ENCODE peak calls at places on chromosomes 4 and X, in six cellular contexts. W is PC-3, A is HepG2, L is trophoblast cell, N is hepatocyte, B is mesendoderm. Q is an unnamed sample. For H3K79me2 and H3K4me1, the result is how much of the 10 kb centered on the place peaks cover.

GRCh38 chr4:56626963-56627362 is 54.1 kb downstream of the HOPX start:
- DNase-seq in W (peak), A (peak), L (no peak), N (no peak), B (no peak), Q (no peak)

GRCh38 chrX:112636288-112636687 is 43.5 kb downstream of the LHFPL1 start:
- DNase-seq in W (no peak), A (no peak), L (no peak), N (no peak), B (no peak), Q (peak)

GRCh38 chr4:54877006-54877405 is 219.2 kb downstream of the KIT start:
- DNase-seq in W (peak), A (no peak), L (no peak), N (no peak), B (no peak), Q (peak)

GRCh38 chr4:129905256-129905655 is 809.3 kb downstream of the C4orf33 start:
- DNase-seq in W (no peak), A (no peak), L (no peak), N (no peak), B (no peak), Q (no peak)

GRCh38 chr4:88952081-88952480 is 104.9 kb downstream of the FAM13A start:
- DNase-seq in W (no peak), A (no peak), L (no peak), N (no peak), B (no peak), Q (no peak)

GRCh38 chr4:158667651-158668198 is 4.0 kb downstream of the C4orf46 start:
- DNase-seq in W (peak), A (peak), L (peak), N (peak), B (peak), Q (no peak)

GRCh38 chrX:153582896-153583295 is 16.0 kb downstream of the CCNQ start:
- DNase-seq in W (no peak), A (peak), L (peak), N (peak), B (no peak), Q (peak)

GRCh38 chr4:871484-871883 is 45.6 kb upstream of the CPLX1 start:
- DNase-seq in W (no peak), A (no peak), L (no peak), N (no peak), B (no peak), Q (no peak)

GRCh38 chrX:19121466-19121865 is 802 bp downstream of the ADGRG2 start:
- DNase-seq in W (no peak), A (no peak), L (no peak), N (no peak), B (no peak), Q (no peak)

GRCh38 chr4:101790521-101791188 is at the start of gene BANK1:
- DNase-seq in W (peak), A (peak), L (peak), N (peak), B (peak), Q (no peak)

GRCh38 chrX:21961142-21961541 is 20.6 kb downstream of the SMS start:
- DNase-seq in W (no peak), A (no peak), L (no peak), N (no peak), B (no peak), Q (no peak)

GRCh38 chrX:108268434-108269080 is 169.7 kb downstream of the COL4A6 start:
- DNase-seq in W (peak), A (no peak), L (no peak), N (no peak), B (no peak), Q (peak)

GRCh38 chr4:15451181-15451865 is 18.4 kb upstream of the CC2D2A start:
- DNase-seq in W (no peak), A (no peak), L (no peak), N (no peak), B (no peak), Q (peak)

GRCh38 chrX:46551494-46552128 is 6.4 kb upstream of the ZNF674 start:
- DNase-seq in W (peak), A (no peak), L (peak), N (peak), B (peak), Q (peak)

GRCh38 chrX:47571896-47572295 is 10.3 kb upstream of the TIMP1 start:
- DNase-seq in W (no peak), A (no peak), L (no peak), N (no peak), B (no peak), Q (no peak)

GRCh38 chrX:1387141-1387776 is 4.7 kb downstream of the SLC25A6 start:
- DNase-seq in W (no peak), A (no peak), L (no peak), N (no peak), B (no peak), Q (no peak)

GRCh38 chr4:17055788-17056187 is 157.3 kb upstream of the LDB2 start:
- DNase-seq in W (no peak), A (no peak), L (no peak), N (no peak), B (peak), Q (peak)

GRCh38 chr4:170743633-170744032 is 653.9 kb upstream of the AADAT start:
- DNase-seq in W (no peak), A (peak), L (no peak), N (peak), B (no peak), Q (no peak)

DNA sequence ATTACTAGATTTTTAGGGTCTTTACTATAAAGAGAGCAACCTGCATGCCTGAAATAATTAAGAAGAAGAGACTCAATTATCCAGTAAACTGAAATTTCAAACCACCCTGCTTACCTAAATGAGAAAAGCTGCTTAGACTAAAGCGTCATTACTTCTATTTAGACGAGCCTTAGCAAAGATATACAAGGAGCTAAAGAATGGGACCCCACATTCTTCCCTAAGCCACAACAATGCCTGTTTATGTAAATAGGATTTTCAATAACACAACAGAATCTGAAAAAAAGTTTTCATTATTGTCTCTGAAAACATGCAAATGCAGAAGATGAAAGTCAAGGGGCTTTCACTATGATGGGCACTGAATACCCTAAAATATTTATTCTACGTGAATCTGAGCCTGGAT is 16.2 kb downstream of the GPC3 start:
- DNase-seq in W (no peak), A (no peak), L (no peak), N (no peak), B (no peak), Q (no peak)
- H3K79me2 ChIP-seq in W (under half), A (half or more), L (under half), N (under half), B (under half), Q (under half)

DNA sequence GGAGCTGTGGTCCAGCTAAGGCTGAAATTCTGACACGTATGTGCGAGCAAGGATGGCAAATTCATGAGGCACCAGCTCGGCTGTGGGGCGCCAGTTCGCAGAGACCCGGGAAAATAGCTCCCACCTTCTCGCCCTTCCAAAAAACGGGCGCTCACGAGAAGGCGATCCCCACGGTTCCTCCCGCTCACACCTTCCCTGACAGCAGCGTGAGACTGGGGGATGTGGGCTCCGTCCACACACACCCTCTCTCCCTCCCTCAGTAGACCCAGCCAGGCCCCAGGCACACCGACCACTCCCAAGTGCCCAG is 584 bp downstream of the GPC3 start:
- DNase-seq in W (no peak), A (no peak), L (no peak), N (no peak), B (no peak), Q (no peak)
- H3K4me1 ChIP-seq in W (under half), A (under half), L (under half), N (under half), B (under half), Q (under half)

GRCh38 chr4:110071466-110071865 is 126.9 kb downstream of the ELOVL6 start:
- DNase-seq in W (no peak), A (no peak), L (no peak), N (no peak), B (peak), Q (no peak)
- H3K79me2 ChIP-seq in W (under half), A (under half), L (under half), N (under half), B (under half), Q (under half)

DNA sequence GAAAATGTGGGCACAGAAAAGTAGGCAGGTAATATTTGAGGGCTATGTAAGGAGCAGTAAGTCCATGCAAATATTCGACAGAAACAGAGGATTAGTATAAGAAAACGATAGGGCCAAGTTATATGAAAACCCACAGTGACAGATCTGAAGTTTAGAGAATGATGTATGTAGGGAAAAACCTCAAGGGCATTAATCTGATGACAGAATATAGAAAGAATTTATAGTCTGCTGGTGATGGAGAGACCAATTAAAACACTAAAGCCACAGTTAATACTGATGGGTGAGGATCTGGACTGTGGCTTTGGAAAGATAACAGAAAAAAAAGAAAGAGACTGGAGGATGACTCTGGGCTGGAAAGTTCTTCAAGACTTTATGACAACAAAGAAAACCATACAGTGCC is 169.7 kb downstream of the PALLD start:
- DNase-seq in W (peak), A (no peak), L (no peak), N (no peak), B (no peak), Q (peak)
- H3K4me1 ChIP-seq in W (half or more), A (under half), L (under half), N (under half), B (under half), Q (under half)

DNA sequence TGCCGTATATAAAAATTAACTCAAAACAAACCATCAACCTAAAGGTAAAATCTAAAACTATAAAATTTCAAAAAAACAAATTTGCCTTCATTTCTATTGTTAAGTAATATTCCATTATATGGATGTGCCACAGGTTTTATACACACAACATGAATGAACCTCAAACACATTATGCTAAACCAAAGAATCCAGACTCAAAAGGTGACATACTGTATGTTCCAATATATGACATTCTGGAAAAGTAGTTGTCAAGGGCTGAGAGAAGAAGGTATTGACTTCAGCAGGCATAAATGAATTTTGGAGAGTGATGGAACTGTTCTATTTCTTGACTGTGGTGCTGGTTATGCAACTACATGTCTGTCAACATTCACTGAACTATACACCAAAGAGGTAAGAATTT is 56.6 kb downstream of the CNOT6L start:
- DNase-seq in W (no peak), A (no peak), L (no peak), N (no peak), B (no peak), Q (no peak)
- H3K79me2 ChIP-seq in W (under half), A (under half), L (under half), N (under half), B (under half), Q (under half)

GRCh38 chr4:110612631-110613269 is 10.1 kb downstream of the PITX2 start:
- DNase-seq in W (no peak), A (no peak), L (no peak), N (no peak), B (peak), Q (no peak)

GRCh38 chr4:110614981-110615365 is 7.9 kb downstream of the PITX2 start:
- DNase-seq in W (no peak), A (no peak), L (no peak), N (no peak), B (peak), Q (no peak)

GRCh38 chr4:110611968-110612447 is 10.9 kb downstream of the PITX2 start:
- DNase-seq in W (no peak), A (no peak), L (no peak), N (no peak), B (peak), Q (no peak)

GRCh38 chr4:110614173-110614948 is 8.5 kb downstream of the PITX2 start:
- DNase-seq in W (no peak), A (no peak), L (no peak), N (no peak), B (peak), Q (no peak)

DNA sequence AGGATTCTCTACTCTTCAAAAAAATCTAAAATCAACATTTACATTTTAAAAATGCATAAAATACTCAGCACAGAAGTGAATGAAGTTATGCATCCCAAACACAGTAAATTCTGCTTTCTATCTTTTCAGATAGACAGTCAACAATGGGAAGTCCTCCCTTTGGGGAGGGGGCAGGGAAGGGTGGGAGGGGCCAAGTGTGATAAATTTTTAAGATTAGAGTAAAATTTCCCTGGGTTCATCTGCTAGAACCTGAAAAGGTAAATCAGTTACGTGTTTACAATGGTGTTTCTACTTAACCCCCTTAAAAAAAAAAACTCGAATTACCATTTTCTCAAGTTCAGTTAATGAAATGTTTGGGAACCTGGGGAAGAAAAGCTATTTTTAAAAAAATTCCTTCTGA is 9.2 kb downstream of the PITX2 start:
- DNase-seq in W (no peak), A (no peak), L (no peak), N (no peak), B (peak), Q (no peak)
- H3K4me1 ChIP-seq in W (under half), A (under half), L (under half), N (under half), B (under half), Q (under half)

DNA sequence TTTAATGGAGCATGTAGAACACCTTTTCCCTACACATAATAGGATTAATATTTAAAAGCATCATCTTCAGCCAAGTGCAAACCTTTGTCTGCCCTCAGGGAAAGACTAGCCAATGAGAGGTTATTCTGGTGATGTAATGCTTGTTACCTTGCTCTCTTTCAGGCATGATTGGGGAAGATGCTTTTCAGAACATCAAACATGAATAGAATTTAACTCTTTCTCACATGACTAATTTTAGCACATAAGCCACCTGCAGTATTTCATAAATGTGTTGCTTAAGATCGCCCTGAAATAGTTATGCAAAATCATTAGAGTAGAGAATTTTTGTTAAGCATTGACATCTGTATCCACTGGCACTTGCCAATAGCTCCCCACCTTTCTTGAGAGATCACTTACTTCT is 10.7 kb upstream of the EPGN start:
- DNase-seq in W (no peak), A (no peak), L (no peak), N (no peak), B (no peak), Q (no peak)
- H3K79me2 ChIP-seq in W (under half), A (under half), L (under half), N (under half), B (under half), Q (under half)

Q was measured in astrocyte.